ENCODE peak calls at places on chromosomes 6 and 20, in ten cellular contexts. One of them, this sample, is unnamed.

GRCh38 chr6:169700296-169700695 is 1.5 kb downstream of the WDR27 start:
- DNase-seq in NCI-H1092: no peak
- DNase-seq in ELF-1: peak; percentile 49
- DNase-seq in hepatic stellate cell: no peak
- DNase-seq in adipocyte: no peak
- DNase-seq in NCI-H1694 treated with DMSO at 0.1 percent for 48 hours: no peak
- DNase-seq in IMR-90: peak; percentile 29
- DNase-seq in NCI-H345: no peak
- DNase-seq in stimulated activated naive CD8-positive, alpha-beta T cell treated with anti-CD3 and anti-CD28 coated beads, Interleukin-15, Interleukin-2, amounts not matched to agents 100 U/mL and 50 U/mL, for 24 hours: no peak
- DNase-seq in MCF 10A: no peak
- DNase-seq in this sample: no peak

GRCh38 chr20:48536206-48536605 is 291.6 kb downstream of the PREX1 start:
- DNase-seq in NCI-H1092: no peak
- DNase-seq in ELF-1: no peak
- DNase-seq in hepatic stellate cell: no peak
- DNase-seq in adipocyte: no peak
- DNase-seq in NCI-H1694 treated with DMSO at 0.1 percent for 48 hours: no peak
- DNase-seq in IMR-90: no peak
- DNase-seq in NCI-H345: no peak
- DNase-seq in stimulated activated naive CD8-positive, alpha-beta T cell treated with anti-CD3 and anti-CD28 coated beads, Interleukin-15, Interleukin-2, amounts not matched to agents 100 U/mL and 50 U/mL, for 24 hours: no peak
- DNase-seq in MCF 10A: no peak
- DNase-seq in this sample: no peak

GRCh38 chr20:41349943-41350342 is 9.3 kb downstream of the LPIN3 start:
- DNase-seq in NCI-H1092: no peak
- DNase-seq in ELF-1: no peak
- DNase-seq in hepatic stellate cell: no peak
- DNase-seq in adipocyte: no peak
- DNase-seq in NCI-H1694 treated with DMSO at 0.1 percent for 48 hours: no peak
- DNase-seq in IMR-90: no peak
- DNase-seq in NCI-H345: no peak
- DNase-seq in stimulated activated naive CD8-positive, alpha-beta T cell treated with anti-CD3 and anti-CD28 coated beads, Interleukin-15, Interleukin-2, amounts not matched to agents 100 U/mL and 50 U/mL, for 24 hours: no peak
- DNase-seq in MCF 10A: no peak
- DNase-seq in this sample: no peak

GRCh38 chr20:21767739-21768223 is 62.3 kb downstream of the PAX1 start:
- DNase-seq in NCI-H1092: no peak
- DNase-seq in ELF-1: peak; percentile 81
- DNase-seq in hepatic stellate cell: no peak
- DNase-seq in adipocyte: no peak
- DNase-seq in NCI-H1694 treated with DMSO at 0.1 percent for 48 hours: no peak
- DNase-seq in IMR-90: no peak
- DNase-seq in NCI-H345: no peak
- DNase-seq in stimulated activated naive CD8-positive, alpha-beta T cell treated with anti-CD3 and anti-CD28 coated beads, Interleukin-15, Interleukin-2, amounts not matched to agents 100 U/mL and 50 U/mL, for 24 hours: peak; percentile 20
- DNase-seq in MCF 10A: no peak
- DNase-seq in this sample: no peak

GRCh38 chr6:37507690-37508421 is 8.2 kb upstream of the CCDC167 start:
- DNase-seq in NCI-H1092: no peak
- DNase-seq in ELF-1: no peak
- DNase-seq in hepatic stellate cell: no peak
- DNase-seq in adipocyte: no peak
- DNase-seq in NCI-H1694 treated with DMSO at 0.1 percent for 48 hours: no peak
- DNase-seq in IMR-90: no peak
- DNase-seq in NCI-H345: no peak
- DNase-seq in stimulated activated naive CD8-positive, alpha-beta T cell treated with anti-CD3 and anti-CD28 coated beads, Interleukin-15, Interleukin-2, amounts not matched to agents 100 U/mL and 50 U/mL, for 24 hours: no peak
- DNase-seq in MCF 10A: no peak
- DNase-seq in this sample: no peak

GRCh38 chr6:84422380-84422968 is 195.0 kb upstream of the CEP162 start:
- DNase-seq in NCI-H1092: no peak
- DNase-seq in ELF-1: peak; percentile 88
- DNase-seq in hepatic stellate cell: peak; percentile 25
- DNase-seq in adipocyte: peak; percentile 78
- DNase-seq in NCI-H1694 treated with DMSO at 0.1 percent for 48 hours: no peak
- DNase-seq in IMR-90: peak; percentile 41
- DNase-seq in NCI-H345: no peak
- DNase-seq in stimulated activated naive CD8-positive, alpha-beta T cell treated with anti-CD3 and anti-CD28 coated beads, Interleukin-15, Interleukin-2, amounts not matched to agents 100 U/mL and 50 U/mL, for 24 hours: peak; percentile 21
- DNase-seq in MCF 10A: peak; percentile 67
- DNase-seq in this sample: no peak

GRCh38 chr6:167778497-167779122 is 48.1 kb upstream of the AFDN start:
- DNase-seq in NCI-H1092: no peak
- DNase-seq in ELF-1: peak; percentile 78
- DNase-seq in hepatic stellate cell: no peak
- DNase-seq in adipocyte: no peak
- DNase-seq in NCI-H1694 treated with DMSO at 0.1 percent for 48 hours: no peak
- DNase-seq in IMR-90: no peak
- DNase-seq in NCI-H345: no peak
- DNase-seq in stimulated activated naive CD8-positive, alpha-beta T cell treated with anti-CD3 and anti-CD28 coated beads, Interleukin-15, Interleukin-2, amounts not matched to agents 100 U/mL and 50 U/mL, for 24 hours: no peak
- DNase-seq in MCF 10A: no peak
- DNase-seq in this sample: no peak

GRCh38 chr6:163356324-163356723 is 58.2 kb upstream of the QKI start:
- DNase-seq in NCI-H1092: no peak
- DNase-seq in ELF-1: peak; percentile 39
- DNase-seq in hepatic stellate cell: no peak
- DNase-seq in adipocyte: no peak
- DNase-seq in NCI-H1694 treated with DMSO at 0.1 percent for 48 hours: no peak
- DNase-seq in IMR-90: peak; percentile 71
- DNase-seq in NCI-H345: no peak
- DNase-seq in stimulated activated naive CD8-positive, alpha-beta T cell treated with anti-CD3 and anti-CD28 coated beads, Interleukin-15, Interleukin-2, amounts not matched to agents 100 U/mL and 50 U/mL, for 24 hours: no peak
- DNase-seq in MCF 10A: peak; percentile 56
- DNase-seq in this sample: no peak

GRCh38 chr20:40493551-40493950 is 195.5 kb downstream of the MAFB start:
- DNase-seq in NCI-H1092: no peak
- DNase-seq in ELF-1: no peak
- DNase-seq in hepatic stellate cell: no peak
- DNase-seq in adipocyte: no peak
- DNase-seq in NCI-H1694 treated with DMSO at 0.1 percent for 48 hours: no peak
- DNase-seq in IMR-90: no peak
- DNase-seq in NCI-H345: no peak
- DNase-seq in stimulated activated naive CD8-positive, alpha-beta T cell treated with anti-CD3 and anti-CD28 coated beads, Interleukin-15, Interleukin-2, amounts not matched to agents 100 U/mL and 50 U/mL, for 24 hours: no peak
- DNase-seq in MCF 10A: peak; percentile 94
- DNase-seq in this sample: no peak

GRCh38 chr20:50464725-50465650 is 45.2 kb upstream of the PTPN1 start:
- DNase-seq in NCI-H1092: no peak
- DNase-seq in ELF-1: no peak
- DNase-seq in hepatic stellate cell: no peak
- DNase-seq in adipocyte: no peak
- DNase-seq in NCI-H1694 treated with DMSO at 0.1 percent for 48 hours: no peak
- DNase-seq in IMR-90: peak; percentile 28
- DNase-seq in NCI-H345: no peak
- DNase-seq in stimulated activated naive CD8-positive, alpha-beta T cell treated with anti-CD3 and anti-CD28 coated beads, Interleukin-15, Interleukin-2, amounts not matched to agents 100 U/mL and 50 U/mL, for 24 hours: no peak
- DNase-seq in MCF 10A: no peak
- DNase-seq in this sample: no peak

GRCh38 chr20:34022154-34022842 is 28.6 kb downstream of the RALY start:
- DNase-seq in NCI-H1092: no peak
- DNase-seq in ELF-1: no peak
- DNase-seq in hepatic stellate cell: peak; percentile 40
- DNase-seq in adipocyte: peak; percentile 27
- DNase-seq in NCI-H1694 treated with DMSO at 0.1 percent for 48 hours: no peak
- DNase-seq in IMR-90: no peak
- DNase-seq in NCI-H345: peak; percentile 29
- DNase-seq in stimulated activated naive CD8-positive, alpha-beta T cell treated with anti-CD3 and anti-CD28 coated beads, Interleukin-15, Interleukin-2, amounts not matched to agents 100 U/mL and 50 U/mL, for 24 hours: no peak
- DNase-seq in MCF 10A: peak; percentile 45
- DNase-seq in this sample: peak; percentile 11

GRCh38 chr6:21885532-21886089 is 292.1 kb downstream of the SOX4 start:
- DNase-seq in NCI-H1092: peak; percentile 11
- DNase-seq in ELF-1: peak; percentile 48
- DNase-seq in hepatic stellate cell: peak; percentile 5
- DNase-seq in adipocyte: peak; percentile 74
- DNase-seq in NCI-H1694 treated with DMSO at 0.1 percent for 48 hours: no peak
- DNase-seq in IMR-90: peak; percentile 85
- DNase-seq in NCI-H345: no peak
- DNase-seq in stimulated activated naive CD8-positive, alpha-beta T cell treated with anti-CD3 and anti-CD28 coated beads, Interleukin-15, Interleukin-2, amounts not matched to agents 100 U/mL and 50 U/mL, for 24 hours: no peak
- DNase-seq in MCF 10A: peak; percentile 71
- DNase-seq in this sample: no peak

GRCh38 chr6:7541175-7542064 is at the start of gene DSP:
- DNase-seq in NCI-H1092: peak; percentile 5
- DNase-seq in ELF-1: peak; percentile 85
- DNase-seq in hepatic stellate cell: peak; percentile 75
- DNase-seq in adipocyte: peak; percentile 83
- DNase-seq in NCI-H1694 treated with DMSO at 0.1 percent for 48 hours: peak; percentile 56
- DNase-seq in IMR-90: no peak
- DNase-seq in NCI-H345: peak; percentile 27
- DNase-seq in stimulated activated naive CD8-positive, alpha-beta T cell treated with anti-CD3 and anti-CD28 coated beads, Interleukin-15, Interleukin-2, amounts not matched to agents 100 U/mL and 50 U/mL, for 24 hours: peak; percentile 51
- DNase-seq in MCF 10A: peak; percentile 86
- DNase-seq in this sample: peak; percentile 16

GRCh38 chr20:5497556-5497955 is 180.8 kb upstream of the PROKR2 start:
- DNase-seq in NCI-H1092: no peak
- DNase-seq in ELF-1: no peak
- DNase-seq in hepatic stellate cell: no peak
- DNase-seq in adipocyte: no peak
- DNase-seq in NCI-H1694 treated with DMSO at 0.1 percent for 48 hours: no peak
- DNase-seq in IMR-90: no peak
- DNase-seq in NCI-H345: no peak
- DNase-seq in stimulated activated naive CD8-positive, alpha-beta T cell treated with anti-CD3 and anti-CD28 coated beads, Interleukin-15, Interleukin-2, amounts not matched to agents 100 U/mL and 50 U/mL, for 24 hours: no peak
- DNase-seq in MCF 10A: no peak
- DNase-seq in this sample: no peak

GRCh38 chr6:163485388-163485851 is 70.9 kb downstream of the QKI start:
- DNase-seq in NCI-H1092: no peak
- DNase-seq in ELF-1: no peak
- DNase-seq in hepatic stellate cell: no peak
- DNase-seq in adipocyte: peak; percentile 8
- DNase-seq in NCI-H1694 treated with DMSO at 0.1 percent for 48 hours: no peak
- DNase-seq in IMR-90: peak; percentile 2
- DNase-seq in NCI-H345: no peak
- DNase-seq in stimulated activated naive CD8-positive, alpha-beta T cell treated with anti-CD3 and anti-CD28 coated beads, Interleukin-15, Interleukin-2, amounts not matched to agents 100 U/mL and 50 U/mL, for 24 hours: no peak
- DNase-seq in MCF 10A: peak; percentile 9
- DNase-seq in this sample: no peak

GRCh38 chr6:79632580-79632979 is 1.5 kb downstream of the SH3BGRL2 start:
- DNase-seq in NCI-H1092: no peak
- DNase-seq in ELF-1: no peak
- DNase-seq in hepatic stellate cell: no peak
- DNase-seq in adipocyte: peak; percentile 18
- DNase-seq in NCI-H1694 treated with DMSO at 0.1 percent for 48 hours: no peak
- DNase-seq in IMR-90: peak; percentile 4
- DNase-seq in NCI-H345: no peak
- DNase-seq in stimulated activated naive CD8-positive, alpha-beta T cell treated with anti-CD3 and anti-CD28 coated beads, Interleukin-15, Interleukin-2, amounts not matched to agents 100 U/mL and 50 U/mL, for 24 hours: no peak
- DNase-seq in MCF 10A: peak; percentile 15
- DNase-seq in this sample: peak; percentile 45

GRCh38 chr6:3438190-3439167 is 18.4 kb downstream of the SLC22A23 start:
- DNase-seq in NCI-H1092: peak; percentile 46
- DNase-seq in ELF-1: peak; percentile 55
- DNase-seq in hepatic stellate cell: peak; percentile 74
- DNase-seq in adipocyte: peak; percentile 81
- DNase-seq in NCI-H1694 treated with DMSO at 0.1 percent for 48 hours: peak; percentile 38
- DNase-seq in IMR-90: peak; percentile 94
- DNase-seq in NCI-H345: peak; percentile 28
- DNase-seq in stimulated activated naive CD8-positive, alpha-beta T cell treated with anti-CD3 and anti-CD28 coated beads, Interleukin-15, Interleukin-2, amounts not matched to agents 100 U/mL and 50 U/mL, for 24 hours: no peak
- DNase-seq in MCF 10A: peak; percentile 77
- DNase-seq in this sample: peak; percentile 5

GRCh38 chr6:34496103-34496685 is 30.3 kb downstream of the PACSIN1 start:
- DNase-seq in NCI-H1092: peak; percentile 18
- DNase-seq in ELF-1: no peak
- DNase-seq in hepatic stellate cell: no peak
- DNase-seq in adipocyte: no peak
- DNase-seq in NCI-H1694 treated with DMSO at 0.1 percent for 48 hours: no peak
- DNase-seq in IMR-90: no peak
- DNase-seq in NCI-H345: no peak
- DNase-seq in stimulated activated naive CD8-positive, alpha-beta T cell treated with anti-CD3 and anti-CD28 coated beads, Interleukin-15, Interleukin-2, amounts not matched to agents 100 U/mL and 50 U/mL, for 24 hours: no peak
- DNase-seq in MCF 10A: no peak
- DNase-seq in this sample: no peak

GRCh38 chr20:63089051-63089907 is 82.5 kb upstream of the BHLHE23 start:
- DNase-seq in NCI-H1092: no peak
- DNase-seq in ELF-1: no peak
- DNase-seq in hepatic stellate cell: no peak
- DNase-seq in adipocyte: no peak
- DNase-seq in NCI-H1694 treated with DMSO at 0.1 percent for 48 hours: no peak
- DNase-seq in IMR-90: no peak
- DNase-seq in NCI-H345: no peak
- DNase-seq in stimulated activated naive CD8-positive, alpha-beta T cell treated with anti-CD3 and anti-CD28 coated beads, Interleukin-15, Interleukin-2, amounts not matched to agents 100 U/mL and 50 U/mL, for 24 hours: peak; percentile 1
- DNase-seq in MCF 10A: peak; percentile 13
- DNase-seq in this sample: no peak

GRCh38 chr6:135852775-135853174 is 1.3 kb downstream of the PDE7B start:
- DNase-seq in NCI-H1092: no peak
- DNase-seq in ELF-1: no peak
- DNase-seq in hepatic stellate cell: no peak
- DNase-seq in adipocyte: no peak
- DNase-seq in NCI-H1694 treated with DMSO at 0.1 percent for 48 hours: no peak
- DNase-seq in IMR-90: peak; percentile 27
- DNase-seq in NCI-H345: no peak
- DNase-seq in stimulated activated naive CD8-positive, alpha-beta T cell treated with anti-CD3 and anti-CD28 coated beads, Interleukin-15, Interleukin-2, amounts not matched to agents 100 U/mL and 50 U/mL, for 24 hours: no peak
- DNase-seq in MCF 10A: no peak
- DNase-seq in this sample: no peak

GRCh38 chr6:144064831-144065668 is 30.3 kb downstream of the SF3B5 start:
- DNase-seq in NCI-H1092: no peak
- DNase-seq in ELF-1: peak; percentile 6
- DNase-seq in hepatic stellate cell: no peak
- DNase-seq in adipocyte: no peak
- DNase-seq in NCI-H1694 treated with DMSO at 0.1 percent for 48 hours: no peak
- DNase-seq in IMR-90: no peak
- DNase-seq in NCI-H345: peak; percentile 23
- DNase-seq in stimulated activated naive CD8-positive, alpha-beta T cell treated with anti-CD3 and anti-CD28 coated beads, Interleukin-15, Interleukin-2, amounts not matched to agents 100 U/mL and 50 U/mL, for 24 hours: peak; percentile 25
- DNase-seq in MCF 10A: no peak
- DNase-seq in this sample: no peak

GRCh38 chr6:81744136-81744535 is 8.3 kb downstream of the TENT5A start:
- DNase-seq in NCI-H1092: no peak
- DNase-seq in ELF-1: no peak
- DNase-seq in hepatic stellate cell: no peak
- DNase-seq in adipocyte: no peak
- DNase-seq in NCI-H1694 treated with DMSO at 0.1 percent for 48 hours: no peak
- DNase-seq in IMR-90: no peak
- DNase-seq in NCI-H345: no peak
- DNase-seq in stimulated activated naive CD8-positive, alpha-beta T cell treated with anti-CD3 and anti-CD28 coated beads, Interleukin-15, Interleukin-2, amounts not matched to agents 100 U/mL and 50 U/mL, for 24 hours: no peak
- DNase-seq in MCF 10A: no peak
- DNase-seq in this sample: no peak

GRCh38 chr6:157556671-157557430 is 175.9 kb downstream of the ZDHHC14 start:
- DNase-seq in NCI-H1092: peak; percentile 47
- DNase-seq in ELF-1: no peak
- DNase-seq in hepatic stellate cell: no peak
- DNase-seq in adipocyte: no peak
- DNase-seq in NCI-H1694 treated with DMSO at 0.1 percent for 48 hours: no peak
- DNase-seq in IMR-90: no peak
- DNase-seq in NCI-H345: peak; percentile 64
- DNase-seq in stimulated activated naive CD8-positive, alpha-beta T cell treated with anti-CD3 and anti-CD28 coated beads, Interleukin-15, Interleukin-2, amounts not matched to agents 100 U/mL and 50 U/mL, for 24 hours: no peak
- DNase-seq in MCF 10A: no peak
- DNase-seq in this sample: peak; percentile 17

This sample was measured in DMS79 treated with DMSO at 0.1 percent for 48 hours.